ENCODE peak calls at places on chromosomes 11 and 22, in five cellular contexts. A, F, H, X and M are unnamed samples.
A peak's percentile ranks its signal among the peaks of the same experiment; 100 is the strongest.

GRCh38 chr11:34029176-34029575 is 22.4 kb upstream of the CAPRIN1 start:
- DNase-seq in A (no peak), F (no peak), H (no peak), X (no peak), M (no peak)

GRCh38 chr11:63710476-63711217 is 29.3 kb downstream of the RTN3 start:
- DNase-seq in A (no peak), F (no peak), H (peak; percentile 2), X (no peak), M (peak; percentile 95)

GRCh38 chr11:69492201-69492991 is 10.9 kb downstream of the LINC01488 start:
- DNase-seq in A (peak; percentile 2), F (no peak), H (no peak), X (no peak), M (no peak)

GRCh38 chr11:108364159-108364558 is 103.2 kb downstream of the C11orf65 start:
- DNase-seq in A (no peak), F (no peak), H (no peak), X (no peak), M (no peak)

GRCh38 chr11:122215244-122215992 is 99.4 kb upstream of the BLID start:
- DNase-seq in A (peak; percentile 78), F (no peak), H (peak; percentile 91), X (no peak), M (peak; percentile 78)

GRCh38 chr11:68213135-68213515 is at the start of gene KMT5B:
- DNase-seq in A (peak; percentile 74), F (no peak), H (peak; percentile 74), X (peak; percentile 29), M (peak; percentile 75)

GRCh38 chr11:67616431-67617242 is 9.9 kb downstream of the NDUFV1 start:
- DNase-seq in A (no peak), F (no peak), H (no peak), X (no peak), M (no peak)

GRCh38 chr11:103332409-103332808 is 223.2 kb downstream of the DYNC2H1 start:
- DNase-seq in A (no peak), F (no peak), H (no peak), X (no peak), M (no peak)

GRCh38 chr11:128415539-128415938 is 171.8 kb downstream of the ETS1 start:
- DNase-seq in A (no peak), F (no peak), H (no peak), X (no peak), M (no peak)

GRCh38 chr11:16226245-16226644 is 130.1 kb downstream of the SOX6 start:
- DNase-seq in A (no peak), F (no peak), H (peak; percentile 61), X (no peak), M (peak; percentile 25)

GRCh38 chr22:47000256-47000655 is 237.8 kb downstream of the TBC1D22A start:
- DNase-seq in A (no peak), F (no peak), H (no peak), X (no peak), M (no peak)

GRCh38 chr11:384511-384910 is 9.5 kb upstream of the PKP3 start:
- DNase-seq in A (no peak), F (no peak), H (no peak), X (no peak), M (no peak)

GRCh38 chr11:130227373-130227772 is 67.8 kb downstream of the ST14 start:
- DNase-seq in A (no peak), F (no peak), H (no peak), X (no peak), M (no peak)

GRCh38 chr11:72569966-72570892 is 104.0 kb downstream of the PDE2A start:
- DNase-seq in A (no peak), F (no peak), H (peak; percentile 46), X (no peak), M (no peak)

GRCh38 chr11:65852508-65853248 is 5.3 kb downstream of the CFL1 start:
- DNase-seq in A (no peak), F (no peak), H (no peak), X (no peak), M (no peak)

DNA sequence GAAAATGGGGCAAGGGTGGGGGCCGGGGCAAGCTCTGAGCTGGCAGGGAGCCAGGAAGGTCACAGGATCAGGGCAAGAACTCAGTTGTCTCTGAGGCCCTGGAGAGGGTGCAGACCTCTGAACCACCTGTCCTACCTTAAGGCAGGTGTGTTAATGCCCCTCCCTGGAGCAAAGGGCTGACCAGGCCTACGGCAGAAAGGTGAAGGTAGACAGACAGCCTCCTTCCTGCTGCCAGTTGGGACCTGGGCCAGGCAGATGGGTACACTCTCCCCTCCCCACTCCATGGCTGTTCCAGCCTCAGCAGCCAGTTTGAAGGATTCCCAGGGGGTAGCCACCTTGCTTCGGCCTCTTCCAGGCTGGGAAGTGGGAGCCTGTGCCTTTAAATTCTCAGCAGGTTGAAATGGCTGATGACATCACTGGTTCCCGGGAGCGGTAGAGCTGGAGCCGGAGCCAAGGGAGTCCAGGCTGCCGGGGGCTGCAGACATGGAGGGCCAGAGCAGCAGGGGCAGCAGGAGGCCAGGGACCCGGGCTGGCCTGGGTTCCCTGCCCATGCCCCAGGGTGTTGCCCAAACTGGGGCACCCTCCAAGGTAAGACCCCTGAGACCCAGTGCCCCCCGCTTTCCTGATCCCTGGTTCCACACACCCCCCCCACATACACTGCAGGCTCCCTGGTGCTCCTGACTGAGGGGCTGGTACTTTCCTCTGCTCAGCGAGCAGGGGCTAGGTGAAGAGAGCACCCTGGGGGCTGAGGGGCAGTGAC is at the start of gene INPP5J:
- DNase-seq in A (peak; percentile 40), F (no peak), H (peak; percentile 82), X (no peak), M (peak; percentile 84)
- H3K27ac ChIP-seq in A (peak within 1 kb of the TSS; percentile 50), F (no peak within 1 kb of the TSS), H (no peak within 1 kb of the TSS), X (no peak within 1 kb of the TSS), M (peak within 1 kb of the TSS; percentile 81)

GRCh38 chr22:30838111-30838510 is 130.5 kb downstream of the MORC2 start:
- DNase-seq in A (no peak), F (no peak), H (no peak), X (no peak), M (no peak)

GRCh38 chr22:30837531-30837930 is 131.0 kb downstream of the MORC2 start:
- DNase-seq in A (no peak), F (no peak), H (no peak), X (no peak), M (no peak)

GRCh38 chr22:30843245-30843644 is 125.3 kb downstream of the MORC2 start:
- DNase-seq in A (no peak), F (no peak), H (no peak), X (no peak), M (peak; percentile 24)

DNA sequence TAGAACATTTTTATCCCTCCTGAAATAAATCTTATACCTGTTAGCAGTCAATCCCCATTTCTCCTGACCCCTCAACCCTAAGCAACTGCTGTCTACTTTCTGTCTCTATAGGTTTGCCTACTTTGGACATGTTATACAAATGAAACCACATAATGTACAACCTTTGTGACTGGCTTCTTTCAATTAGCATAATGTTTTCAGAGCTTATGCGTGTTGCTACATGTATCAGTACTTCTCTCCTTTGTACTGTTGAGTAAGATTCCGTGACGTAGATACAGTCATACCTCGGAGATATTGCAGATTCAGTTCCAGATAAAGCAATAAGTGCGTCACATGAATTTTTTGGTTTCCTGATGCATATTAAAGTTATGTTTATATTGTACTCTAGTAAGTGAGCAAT is 127.3 kb downstream of the MORC2 start:
- DNase-seq in A (no peak), F (peak; percentile 36), H (no peak), X (no peak), M (peak; percentile 40)
- H3K36me3 ChIP-seq in A (no peaks in the 10 kb centered on the region), F (no peaks in the 10 kb centered on the region), H (no peaks in the 10 kb centered on the region), X (no peaks in the 10 kb centered on the region), M (no peaks in the 10 kb centered on the region)

DNA sequence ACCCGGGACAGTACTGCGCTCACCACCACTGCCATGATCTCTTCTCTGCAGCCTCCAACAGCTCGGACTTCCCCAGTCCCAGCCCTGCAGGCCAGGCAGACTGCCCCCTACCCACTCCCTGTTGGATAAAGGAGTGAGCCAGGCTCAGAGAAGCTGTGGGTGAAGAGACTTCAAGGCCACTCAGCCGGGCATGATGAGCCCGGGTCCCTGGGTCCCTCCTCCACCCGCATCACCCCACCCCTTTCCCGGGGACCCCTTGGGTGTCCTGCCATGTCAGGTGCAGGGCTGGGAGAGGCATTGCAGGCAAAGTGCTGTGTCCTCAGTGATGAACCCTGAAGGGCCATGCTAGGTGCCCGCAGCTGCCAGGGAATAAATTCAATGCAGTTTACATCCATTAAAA is 14.5 kb downstream of the LSP1 start:
- DNase-seq in A (peak; percentile 15), F (no peak), H (no peak), X (no peak), M (no peak)
- H3K27ac ChIP-seq in A (no peak overlapping the region), F (no peak overlapping the region), H (peak overlapping the region; percentile 93), X (no peak overlapping the region), M (no peak overlapping the region)

DNA sequence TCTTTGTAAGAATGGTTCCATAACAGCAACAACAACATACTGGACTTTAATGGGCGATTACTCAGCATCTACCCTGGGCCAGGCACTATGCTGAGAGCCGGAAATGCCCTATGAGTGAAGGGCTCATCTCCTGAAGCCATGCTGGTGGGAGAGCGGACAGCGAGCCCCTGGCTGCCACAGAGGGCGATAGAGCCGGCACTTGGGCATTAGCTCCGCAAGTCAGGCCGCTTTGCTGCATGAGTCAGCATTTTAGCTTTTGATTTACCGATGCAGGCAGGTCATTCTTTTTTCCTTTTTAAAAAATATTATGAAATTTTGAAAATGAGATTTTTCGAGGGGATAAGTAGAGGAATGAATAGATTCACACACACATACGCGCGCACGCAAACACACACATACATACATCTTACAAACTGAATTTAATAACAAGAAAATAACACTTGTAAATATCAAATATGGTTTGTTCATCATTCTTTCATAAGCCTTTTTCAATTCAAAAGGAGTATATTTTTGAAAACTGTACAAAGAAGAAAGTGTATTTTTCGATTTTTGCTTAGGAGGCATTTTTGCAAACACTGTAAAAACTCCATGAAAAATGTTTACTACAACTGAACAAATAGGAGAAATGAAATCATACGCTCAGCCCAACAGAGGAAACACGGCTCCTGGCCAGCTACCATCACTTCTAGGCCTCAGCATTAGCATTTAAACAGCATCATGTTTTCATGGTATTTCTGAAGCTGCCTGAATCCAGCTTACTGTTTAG is 667.3 kb downstream of the OPCML start:
- DNase-seq in A (no peak), F (no peak), H (no peak), X (no peak), M (no peak)
- H3K36me3 ChIP-seq in A (no peaks in the 10 kb centered on the region), F (no peaks in the 10 kb centered on the region), H (no peaks in the 10 kb centered on the region), X (no peaks in the 10 kb centered on the region), M (no peaks in the 10 kb centered on the region)

GRCh38 chr11:118892964-118893363 is 9.3 kb downstream of the CXCR5 start:
- DNase-seq in A (no peak), F (no peak), H (no peak), X (no peak), M (no peak)
- H3K27ac ChIP-seq in A (no peak overlapping the region), F (peak overlapping the region; percentile 91), H (no peak overlapping the region), X (peak overlapping the region; percentile 64), M (no peak overlapping the region)

GRCh38 chr11:134200688-134201087 is 23.1 kb downstream of the NCAPD3 start:
- DNase-seq in A (no peak), F (no peak), H (no peak), X (no peak), M (no peak)

GRCh38 chr11:134202661-134203060 is 21.1 kb downstream of the NCAPD3 start:
- DNase-seq in A (no peak), F (no peak), H (no peak), X (no peak), M (no peak)

GRCh38 chr11:134207538-134208239 is 16.1 kb downstream of the NCAPD3 start:
- DNase-seq in A (peak; percentile 29), F (peak; percentile 68), H (peak; percentile 74), X (peak; percentile 46), M (peak; percentile 42)

GRCh38 chr11:134206185-134206584 is 17.6 kb downstream of the NCAPD3 start:
- DNase-seq in A (no peak), F (no peak), H (peak; percentile 72), X (no peak), M (no peak)

GRCh38 chr11:134205729-134206128 is 18.0 kb downstream of the NCAPD3 start:
- DNase-seq in A (no peak), F (no peak), H (no peak), X (no peak), M (no peak)
- H3K36me3 ChIP-seq in A (no peaks in the 10 kb centered on the region), F (peaks cover 72% of the 10 kb centered on the region), H (peaks cover 53% of the 10 kb centered on the region), X (peaks cover 42% of the 10 kb centered on the region), M (peaks cover 75% of the 10 kb centered on the region)